ENCODE peak calls at places on chromosome 2, in seven cellular contexts. E is activated T-helper 1 cell treated with anti-CD3 and anti-CD28 coated beads, Interleukin-2, amount 50 U/mL, for 16 hours; R is effector CD8-positive, alpha-beta T cell; P is fibroblast of mammary gland; A is endodermal cell; Z is activated effector memory CD4-positive, alpha-beta T cell treated with anti-CD3 and anti-CD28 coated beads, Interleukin-2, amount 50 U/mL, for 16 hours; D is NCI-H2171. J is an unnamed sample.

GRCh38 chr2:150156940-150157339 is 330.5 kb downstream of the RND3 start:
- DNase-seq in E (no peak), R (no peak), P (no peak), A (no peak), Z (no peak), D (no peak), J (no peak)

GRCh38 chr2:96824079-96824870 is 8.2 kb downstream of the CNNM3 start:
- DNase-seq in E (no peak), R (no peak), P (no peak), A (no peak), Z (no peak), D (no peak), J (no peak)

GRCh38 chr2:22999951-23000350 is 385.0 kb upstream of the KLHL29 start:
- DNase-seq in E (no peak), R (no peak), P (peak), A (no peak), Z (no peak), D (no peak), J (no peak)

GRCh38 chr2:122179492-122180070 is 424.1 kb downstream of the TSN start:
- DNase-seq in E (no peak), R (no peak), P (no peak), A (no peak), Z (no peak), D (no peak), J (no peak)

GRCh38 chr2:111100765-111101162 is 19.9 kb upstream of the BCL2L11 start:
- DNase-seq in E (no peak), R (no peak), P (peak), A (no peak), Z (no peak), D (no peak), J (no peak)

GRCh38 chr2:173934895-173935294 is 30.3 kb downstream of the SP3 start:
- DNase-seq in E (no peak), R (no peak), P (no peak), A (no peak), Z (no peak), D (no peak), J (no peak)

GRCh38 chr2:119367472-119368099 is 809 bp downstream of the DBI start:
- DNase-seq in E (peak), R (peak), P (peak), A (peak), Z (peak), D (peak), J (peak)

GRCh38 chr2:128315122-128315828 is 3.4 kb downstream of the HS6ST1 start:
- DNase-seq in E (no peak), R (no peak), P (no peak), A (peak), Z (peak), D (no peak), J (no peak)

GRCh38 chr2:188475945-188476344 is 184.3 kb downstream of the GULP1 start:
- DNase-seq in E (no peak), R (no peak), P (peak), A (no peak), Z (no peak), D (no peak), J (peak)

GRCh38 chr2:145006957-145007672 is 487.2 kb upstream of the ZEB2 start:
- DNase-seq in E (no peak), R (no peak), P (peak), A (no peak), Z (no peak), D (no peak), J (peak)

GRCh38 chr2:62785216-62785615 is 79.7 kb downstream of the EHBP1 start:
- DNase-seq in E (no peak), R (no peak), P (peak), A (no peak), Z (no peak), D (no peak), J (no peak)

GRCh38 chr2:10245021-10245420 is 57.7 kb upstream of the HPCAL1 start:
- DNase-seq in E (no peak), R (no peak), P (no peak), A (peak), Z (no peak), D (no peak), J (no peak)

GRCh38 chr2:232873909-232874641 is 4.0 kb downstream of the SNORC start:
- DNase-seq in E (no peak), R (no peak), P (no peak), A (no peak), Z (no peak), D (no peak), J (no peak)

GRCh38 chr2:185012643-185013042 is 414.3 kb downstream of the ZNF804A start:
- DNase-seq in E (no peak), R (no peak), P (peak), A (peak), Z (no peak), D (no peak), J (no peak)

GRCh38 chr2:31903109-31903780 is 107.6 kb downstream of the MEMO1 start:
- DNase-seq in E (no peak), R (no peak), P (no peak), A (no peak), Z (no peak), D (no peak), J (no peak)

GRCh38 chr2:189318761-189319160 is 122.5 kb upstream of the WDR75 start:
- DNase-seq in E (no peak), R (no peak), P (no peak), A (no peak), Z (no peak), D (no peak), J (no peak)

GRCh38 chr2:133667085-133667484 is 98.8 kb upstream of the NCKAP5 start:
- DNase-seq in E (no peak), R (no peak), P (peak), A (no peak), Z (no peak), D (no peak), J (peak)